ENCODE peak calls at places on chromosomes 1 and 21, in nine cellular contexts. One of them, this sample, is unnamed.

GRCh38 chr21:36784942-36785341 is 86.0 kb downstream of the SIM2 start:
- DNase-seq in AG04449: no peak
- DNase-seq in NCI-H1105 treated with DMSO at 0.1 percent for 48 hours: no peak
- DNase-seq in HEK293T: no peak
- DNase-seq in mucosa of descending colon: no peak
- DNase-seq in immature natural killer cell: no peak
- DNase-seq in activated CD4-positive, alpha-beta T cell treated with anti-CD3 and anti-CD28 coated beads, Interleukin-2, amount 50 U/mL, for 1 hour: no peak
- DNase-seq in Calu3: no peak
- DNase-seq in activated CD8-positive, alpha-beta T cell treated with anti-CD3 and anti-CD28 coated beads, Interleukin-2, amount 10 ng/mL, durations not matched to agents 7 days and 5 days: no peak
- DNase-seq in this sample: no peak

GRCh38 chr1:228381336-228381735 is 25.3 kb downstream of the TRIM11 start:
- DNase-seq in activated CD4-positive, alpha-beta T cell treated with anti-CD3 and anti-CD28 coated beads, Interleukin-2, amount 50 U/mL, for 1 hour: no peak
- DNase-seq in activated CD8-positive, alpha-beta T cell treated with anti-CD3 and anti-CD28 coated beads, Interleukin-2, amount 10 ng/mL, durations not matched to agents 7 days and 5 days: no peak
- DNase-seq in HEK293T: no peak
- DNase-seq in Calu3: no peak
- DNase-seq in mucosa of descending colon: no peak
- DNase-seq in immature natural killer cell: no peak
- DNase-seq in NCI-H1105 treated with DMSO at 0.1 percent for 48 hours: no peak
- DNase-seq in AG04449: peak; percentile 17
- DNase-seq in this sample: no peak

GRCh38 chr1:100811808-100812207 is 82.8 kb downstream of the EXTL2 start:
- DNase-seq in Calu3: no peak
- DNase-seq in immature natural killer cell: no peak
- DNase-seq in mucosa of descending colon: no peak
- DNase-seq in HEK293T: no peak
- DNase-seq in activated CD8-positive, alpha-beta T cell treated with anti-CD3 and anti-CD28 coated beads, Interleukin-2, amount 10 ng/mL, durations not matched to agents 7 days and 5 days: no peak
- DNase-seq in AG04449: no peak
- DNase-seq in NCI-H1105 treated with DMSO at 0.1 percent for 48 hours: no peak
- DNase-seq in activated CD4-positive, alpha-beta T cell treated with anti-CD3 and anti-CD28 coated beads, Interleukin-2, amount 50 U/mL, for 1 hour: no peak
- DNase-seq in this sample: no peak

GRCh38 chr1:225114354-225114995 is 185.0 kb downstream of the DNAH14 start:
- DNase-seq in immature natural killer cell: no peak
- DNase-seq in activated CD8-positive, alpha-beta T cell treated with anti-CD3 and anti-CD28 coated beads, Interleukin-2, amount 10 ng/mL, durations not matched to agents 7 days and 5 days: no peak
- DNase-seq in HEK293T: no peak
- DNase-seq in mucosa of descending colon: no peak
- DNase-seq in activated CD4-positive, alpha-beta T cell treated with anti-CD3 and anti-CD28 coated beads, Interleukin-2, amount 50 U/mL, for 1 hour: no peak
- DNase-seq in Calu3: no peak
- DNase-seq in NCI-H1105 treated with DMSO at 0.1 percent for 48 hours: no peak
- DNase-seq in AG04449: no peak
- DNase-seq in this sample: no peak

GRCh38 chr1:55420021-55420420 is 204.9 kb upstream of the USP24 start:
- DNase-seq in immature natural killer cell: no peak
- DNase-seq in Calu3: no peak
- DNase-seq in activated CD8-positive, alpha-beta T cell treated with anti-CD3 and anti-CD28 coated beads, Interleukin-2, amount 10 ng/mL, durations not matched to agents 7 days and 5 days: no peak
- DNase-seq in NCI-H1105 treated with DMSO at 0.1 percent for 48 hours: no peak
- DNase-seq in AG04449: no peak
- DNase-seq in activated CD4-positive, alpha-beta T cell treated with anti-CD3 and anti-CD28 coated beads, Interleukin-2, amount 50 U/mL, for 1 hour: no peak
- DNase-seq in HEK293T: no peak
- DNase-seq in mucosa of descending colon: no peak
- DNase-seq in this sample: no peak

GRCh38 chr1:241990040-241990439 is 8.9 kb downstream of the MAP1LC3C start:
- DNase-seq in Calu3: peak; percentile 79
- DNase-seq in NCI-H1105 treated with DMSO at 0.1 percent for 48 hours: peak; percentile 30
- DNase-seq in HEK293T: peak; percentile 81
- DNase-seq in activated CD4-positive, alpha-beta T cell treated with anti-CD3 and anti-CD28 coated beads, Interleukin-2, amount 50 U/mL, for 1 hour: no peak
- DNase-seq in activated CD8-positive, alpha-beta T cell treated with anti-CD3 and anti-CD28 coated beads, Interleukin-2, amount 10 ng/mL, durations not matched to agents 7 days and 5 days: no peak
- DNase-seq in AG04449: peak; percentile 14
- DNase-seq in immature natural killer cell: no peak
- DNase-seq in mucosa of descending colon: peak; percentile 51
- DNase-seq in this sample: peak; percentile 94

GRCh38 chr21:35291034-35291433 is 241.9 kb upstream of the RUNX1 start:
- DNase-seq in HEK293T: no peak
- DNase-seq in immature natural killer cell: no peak
- DNase-seq in AG04449: no peak
- DNase-seq in NCI-H1105 treated with DMSO at 0.1 percent for 48 hours: no peak
- DNase-seq in Calu3: no peak
- DNase-seq in activated CD8-positive, alpha-beta T cell treated with anti-CD3 and anti-CD28 coated beads, Interleukin-2, amount 10 ng/mL, durations not matched to agents 7 days and 5 days: no peak
- DNase-seq in mucosa of descending colon: no peak
- DNase-seq in activated CD4-positive, alpha-beta T cell treated with anti-CD3 and anti-CD28 coated beads, Interleukin-2, amount 50 U/mL, for 1 hour: no peak
- DNase-seq in this sample: no peak

GRCh38 chr1:4366091-4366490 is 288.3 kb upstream of the AJAP1 start:
- DNase-seq in NCI-H1105 treated with DMSO at 0.1 percent for 48 hours: no peak
- DNase-seq in AG04449: no peak
- DNase-seq in mucosa of descending colon: no peak
- DNase-seq in activated CD4-positive, alpha-beta T cell treated with anti-CD3 and anti-CD28 coated beads, Interleukin-2, amount 50 U/mL, for 1 hour: no peak
- DNase-seq in activated CD8-positive, alpha-beta T cell treated with anti-CD3 and anti-CD28 coated beads, Interleukin-2, amount 10 ng/mL, durations not matched to agents 7 days and 5 days: no peak
- DNase-seq in Calu3: no peak
- DNase-seq in immature natural killer cell: no peak
- DNase-seq in HEK293T: no peak
- DNase-seq in this sample: no peak

GRCh38 chr1:31228986-31229385 is 10.7 kb downstream of the NKAIN1 start:
- DNase-seq in activated CD4-positive, alpha-beta T cell treated with anti-CD3 and anti-CD28 coated beads, Interleukin-2, amount 50 U/mL, for 1 hour: no peak
- DNase-seq in immature natural killer cell: no peak
- DNase-seq in mucosa of descending colon: no peak
- DNase-seq in HEK293T: no peak
- DNase-seq in activated CD8-positive, alpha-beta T cell treated with anti-CD3 and anti-CD28 coated beads, Interleukin-2, amount 10 ng/mL, durations not matched to agents 7 days and 5 days: no peak
- DNase-seq in Calu3: no peak
- DNase-seq in AG04449: no peak
- DNase-seq in NCI-H1105 treated with DMSO at 0.1 percent for 48 hours: no peak
- DNase-seq in this sample: no peak

This sample was measured in H4.